ENCODE peak calls at places on chromosomes 2 and 18, in five cellular contexts. One of them, this sample, is unnamed.

GRCh38 chr2:232860593-232861241 is 9.3 kb upstream of the SNORC start:
- DNase-seq in HEK293T: no peak
- DNase-seq in K562: no peak
- DNase-seq in HepG2: peak; percentile 91
- DNase-seq in SK-N-SH: no peak
- DNase-seq in this sample: no peak

GRCh38 chr2:226168496-226169160 is 631.0 kb downstream of the IRS1 start:
- DNase-seq in SK-N-SH: no peak
- DNase-seq in K562: no peak
- DNase-seq in HepG2: peak; percentile 93
- DNase-seq in HEK293T: no peak
- DNase-seq in this sample: no peak

GRCh38 chr18:59556265-59556664 is 141.0 kb downstream of the CCBE1 start:
- DNase-seq in SK-N-SH: peak; percentile 52
- DNase-seq in HEK293T: no peak
- DNase-seq in K562: no peak
- DNase-seq in HepG2: no peak
- DNase-seq in this sample: no peak

GRCh38 chr2:240252872-240253511 is 112.5 kb upstream of the OTOS start:
- DNase-seq in HEK293T: no peak
- DNase-seq in K562: no peak
- DNase-seq in SK-N-SH: peak; percentile 4
- DNase-seq in HepG2: no peak
- DNase-seq in this sample: no peak

GRCh38 chr2:40220177-40220925 is 231.5 kb downstream of the SLC8A1 start:
- DNase-seq in HepG2: no peak
- DNase-seq in HEK293T: no peak
- DNase-seq in K562: no peak
- DNase-seq in SK-N-SH: no peak
- DNase-seq in this sample: no peak

GRCh38 chr18:21853972-21854563 is 113.5 kb downstream of the MIB1 start:
- DNase-seq in K562: no peak
- DNase-seq in SK-N-SH: no peak
- DNase-seq in HEK293T: no peak
- DNase-seq in HepG2: peak; percentile 8
- DNase-seq in this sample: no peak

GRCh38 chr18:3983351-3983969 is 471.6 kb downstream of the DLGAP1 start:
- DNase-seq in HepG2: no peak
- DNase-seq in K562: no peak
- DNase-seq in SK-N-SH: no peak
- DNase-seq in HEK293T: no peak
- DNase-seq in this sample: no peak

GRCh38 chr2:162221064-162221463 is 22.2 kb downstream of the FAP start:
- DNase-seq in HepG2: peak; percentile 56
- DNase-seq in SK-N-SH: peak; percentile 61
- DNase-seq in K562: peak; percentile 52
- DNase-seq in HEK293T: peak; percentile 77
- DNase-seq in this sample: no peak

GRCh38 chr2:70140978-70141753 is 49.7 kb downstream of the C2orf42 start:
- DNase-seq in HepG2: peak; percentile 48
- DNase-seq in SK-N-SH: peak; percentile 46
- DNase-seq in HEK293T: no peak
- DNase-seq in K562: peak; percentile 34
- DNase-seq in this sample: peak; percentile 88

GRCh38 chr18:27964811-27965210 is 212.1 kb downstream of the CDH2 start:
- DNase-seq in K562: no peak
- DNase-seq in HEK293T: no peak
- DNase-seq in SK-N-SH: no peak
- DNase-seq in HepG2: no peak
- DNase-seq in this sample: no peak

GRCh38 chr2:48440103-48440390 is 89.9 kb upstream of the STON1 start:
- DNase-seq in HEK293T: no peak
- DNase-seq in K562: no peak
- DNase-seq in SK-N-SH: no peak
- DNase-seq in HepG2: no peak
- DNase-seq in this sample: no peak

GRCh38 chr2:11663427-11663826 is 6.6 kb downstream of the NTSR2 start:
- DNase-seq in K562: no peak
- DNase-seq in SK-N-SH: no peak
- DNase-seq in HEK293T: no peak
- DNase-seq in HepG2: no peak
- DNase-seq in this sample: no peak

GRCh38 chr18:44036500-44036899 is 644.2 kb upstream of the SETBP1 start:
- DNase-seq in K562: no peak
- DNase-seq in HEK293T: no peak
- DNase-seq in SK-N-SH: peak; percentile 39
- DNase-seq in HepG2: no peak
- DNase-seq in this sample: no peak

GRCh38 chr18:49025767-49026500 is 75.2 kb upstream of the SMAD7 start:
- DNase-seq in HepG2: no peak
- DNase-seq in HEK293T: no peak
- DNase-seq in K562: no peak
- DNase-seq in SK-N-SH: no peak
- DNase-seq in this sample: no peak

GRCh38 chr2:103179800-103180199 is 418.0 kb downstream of the TMEM182 start:
- DNase-seq in SK-N-SH: no peak
- DNase-seq in HEK293T: no peak
- DNase-seq in K562: no peak
- DNase-seq in HepG2: no peak
- DNase-seq in this sample: no peak

GRCh38 chr2:150570712-150571111 is 83.2 kb upstream of the RND3 start:
- DNase-seq in HEK293T: no peak
- DNase-seq in HepG2: no peak
- DNase-seq in SK-N-SH: no peak
- DNase-seq in K562: no peak
- DNase-seq in this sample: no peak

GRCh38 chr18:48408727-48409590 is at the start of gene ZBTB7C:
- DNase-seq in SK-N-SH: peak; percentile 83
- DNase-seq in HepG2: no peak
- DNase-seq in HEK293T: peak; percentile 49
- DNase-seq in K562: peak; percentile 46
- DNase-seq in this sample: no peak

GRCh38 chr18:5317186-5317585 is 21.7 kb upstream of the ZBTB14 start:
- DNase-seq in HepG2: no peak
- DNase-seq in SK-N-SH: no peak
- DNase-seq in HEK293T: no peak
- DNase-seq in K562: no peak
- DNase-seq in this sample: no peak

GRCh38 chr2:73105511-73105971 is 7.2 kb downstream of the RAB11FIP5 start:
- DNase-seq in HepG2: no peak
- DNase-seq in SK-N-SH: no peak
- DNase-seq in HEK293T: no peak
- DNase-seq in K562: no peak
- DNase-seq in this sample: no peak

GRCh38 chr2:54103454-54104314 is 11.7 kb upstream of the ACYP2 start:
- DNase-seq in HepG2: peak; percentile 79
- DNase-seq in SK-N-SH: peak; percentile 81
- DNase-seq in HEK293T: peak; percentile 20
- DNase-seq in K562: no peak
- DNase-seq in this sample: no peak

GRCh38 chr2:80499095-80499494 is 194.5 kb upstream of the LRRTM1 start:
- DNase-seq in HepG2: peak; percentile 18
- DNase-seq in K562: no peak
- DNase-seq in HEK293T: peak; percentile 10
- DNase-seq in SK-N-SH: peak; percentile 30
- DNase-seq in this sample: no peak

GRCh38 chr18:60007641-60008040 is 107.8 kb downstream of the PMAIP1 start:
- DNase-seq in HepG2: no peak
- DNase-seq in HEK293T: no peak
- DNase-seq in SK-N-SH: no peak
- DNase-seq in K562: no peak
- DNase-seq in this sample: no peak

GRCh38 chr2:85088921-85089320 is 44.3 kb upstream of the TCF7L1 start:
- DNase-seq in K562: no peak
- DNase-seq in SK-N-SH: no peak
- DNase-seq in HEK293T: no peak
- DNase-seq in HepG2: no peak
- DNase-seq in this sample: no peak

GRCh38 chr2:69629921-69630608 is 13.5 kb downstream of the AAK1 start:
- DNase-seq in HEK293T: no peak
- DNase-seq in SK-N-SH: no peak
- DNase-seq in HepG2: no peak
- DNase-seq in K562: no peak
- DNase-seq in this sample: no peak

GRCh38 chr2:588041-588645 is 89.1 kb downstream of the TMEM18 start:
- DNase-seq in HepG2: no peak
- DNase-seq in HEK293T: no peak
- DNase-seq in SK-N-SH: no peak
- DNase-seq in K562: no peak
- DNase-seq in this sample: no peak

GRCh38 chr2:171260471-171261424 is 100.1 kb upstream of the TLK1 start:
- DNase-seq in HepG2: peak; percentile 32
- DNase-seq in SK-N-SH: no peak
- DNase-seq in HEK293T: no peak
- DNase-seq in K562: no peak
- DNase-seq in this sample: peak; percentile 55

GRCh38 chr2:1736045-1736444 is 8.3 kb downstream of the PXDN start:
- DNase-seq in SK-N-SH: no peak
- DNase-seq in K562: no peak
- DNase-seq in HEK293T: no peak
- DNase-seq in HepG2: no peak
- DNase-seq in this sample: no peak

GRCh38 chr2:42800461-42800962 is 8.1 kb upstream of the HAAO start:
- DNase-seq in K562: no peak
- DNase-seq in HEK293T: no peak
- DNase-seq in HepG2: no peak
- DNase-seq in SK-N-SH: no peak
- DNase-seq in this sample: no peak

GRCh38 chr2:110114007-110114591 is 1.5 kb downstream of the MALL start:
- DNase-seq in HEK293T: no peak
- DNase-seq in SK-N-SH: no peak
- DNase-seq in K562: no peak
- DNase-seq in HepG2: peak; percentile 47
- DNase-seq in this sample: no peak
- TF ChIP-seq FOXM1 in HEK293T: no peak
- TF ChIP-seq FOXM1 in SK-N-SH: no peak
- TF ChIP-seq FOXM1 in K562: no peak
- TF ChIP-seq FOXM1 in HepG2: no peak
- TF ChIP-seq FOXM1 in this sample: no peak

GRCh38 chr18:14971461-14972185 is 223.7 kb downstream of the ANKRD30B start:
- DNase-seq in HepG2: no peak
- DNase-seq in HEK293T: no peak
- DNase-seq in K562: no peak
- DNase-seq in SK-N-SH: no peak
- DNase-seq in this sample: no peak
- TF ChIP-seq FOXM1 in HepG2: no peak
- TF ChIP-seq FOXM1 in HEK293T: no peak
- TF ChIP-seq FOXM1 in K562: no peak
- TF ChIP-seq FOXM1 in SK-N-SH: no peak
- TF ChIP-seq FOXM1 in this sample: no peak

GRCh38 chr18:62828852-62829251 is 113.5 kb downstream of the PHLPP1 start:
- DNase-seq in HEK293T: no peak
- DNase-seq in SK-N-SH: no peak
- DNase-seq in K562: no peak
- DNase-seq in HepG2: no peak
- DNase-seq in this sample: no peak
- TF ChIP-seq FOXM1 in HEK293T: no peak
- TF ChIP-seq FOXM1 in SK-N-SH: no peak
- TF ChIP-seq FOXM1 in K562: no peak
- TF ChIP-seq FOXM1 in HepG2: no peak
- TF ChIP-seq FOXM1 in this sample: no peak

DNA sequence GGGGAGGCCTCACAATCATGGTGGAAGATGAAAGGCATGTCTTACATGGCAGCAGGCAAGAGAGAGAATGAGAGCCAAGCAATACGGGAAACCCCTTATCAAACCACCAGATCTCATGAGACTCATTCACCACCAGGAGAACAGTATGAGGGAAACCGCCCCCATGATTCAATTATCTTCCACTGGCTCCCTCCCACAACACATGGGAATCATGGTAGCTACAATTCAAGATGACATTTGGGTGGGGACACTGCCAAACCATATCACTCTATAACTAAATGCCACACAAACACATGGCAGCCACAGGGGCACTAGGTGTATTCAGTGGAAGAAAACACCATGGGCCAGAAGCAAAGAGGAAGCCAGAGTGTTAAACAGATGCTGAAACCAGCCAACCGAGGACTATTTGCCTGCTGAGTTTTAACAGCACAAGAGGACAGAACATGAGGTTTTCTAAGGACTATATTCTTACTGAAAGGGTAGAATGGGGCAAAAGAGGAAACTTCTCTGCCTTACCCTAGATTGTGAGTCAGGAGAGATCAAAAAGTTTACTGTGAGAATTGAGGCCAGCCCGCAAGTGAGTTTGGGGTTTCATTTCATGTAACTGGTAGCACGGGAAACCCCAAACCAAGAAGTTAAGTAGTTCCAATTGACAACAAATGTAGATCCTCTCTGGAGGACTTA is 49.2 kb downstream of the SIGLEC15 start:
- DNase-seq in SK-N-SH: no peak
- DNase-seq in HepG2: no peak
- DNase-seq in HEK293T: no peak
- DNase-seq in K562: no peak
- DNase-seq in this sample: peak; percentile 92
- TF ChIP-seq FOXM1 in SK-N-SH: no peak
- TF ChIP-seq FOXM1 in HepG2: no peak
- TF ChIP-seq FOXM1 in HEK293T: no peak
- TF ChIP-seq FOXM1 in K562: no peak
- TF ChIP-seq FOXM1 in this sample: no peak

GRCh38 chr18:46325836-46326235 is 221.7 kb downstream of the HAUS1 start:
- DNase-seq in HEK293T: no peak
- DNase-seq in SK-N-SH: no peak
- DNase-seq in K562: no peak
- DNase-seq in HepG2: no peak
- DNase-seq in this sample: no peak

GRCh38 chr18:46322941-46323340 is 218.8 kb downstream of the HAUS1 start:
- DNase-seq in HEK293T: no peak
- DNase-seq in K562: no peak
- DNase-seq in HepG2: no peak
- DNase-seq in SK-N-SH: no peak
- DNase-seq in this sample: no peak

GRCh38 chr18:46322411-46322891 is 218.3 kb downstream of the HAUS1 start:
- DNase-seq in K562: no peak
- DNase-seq in HepG2: no peak
- DNase-seq in SK-N-SH: no peak
- DNase-seq in HEK293T: no peak
- DNase-seq in this sample: no peak

GRCh38 chr18:46324087-46324486 is 219.9 kb downstream of the HAUS1 start:
- DNase-seq in HEK293T: no peak
- DNase-seq in K562: no peak
- DNase-seq in SK-N-SH: no peak
- DNase-seq in HepG2: no peak
- DNase-seq in this sample: no peak

GRCh38 chr18:46324556-46324955 is 220.4 kb downstream of the HAUS1 start:
- DNase-seq in HepG2: no peak
- DNase-seq in HEK293T: peak; percentile 27
- DNase-seq in SK-N-SH: peak; percentile 52
- DNase-seq in K562: peak; percentile 25
- DNase-seq in this sample: no peak
- TF ChIP-seq FOXM1 in HepG2: no peak
- TF ChIP-seq FOXM1 in HEK293T: no peak
- TF ChIP-seq FOXM1 in SK-N-SH: no peak
- TF ChIP-seq FOXM1 in K562: no peak
- TF ChIP-seq FOXM1 in this sample: no peak

This sample was measured in GM12878.